ENCODE peak calls at places on chromosome 17, in nine cellular contexts. R is prostate gland; D is NCI-H1417 treated with DMSO at 0.1 percent for 48 hours; G is NCI-H2081 treated with DMSO at 0.1 percent for 48 hours; P is DMS 273 treated with DMSO at 0.1 percent for 48 hours; H is ELF-1; S is activated CD4-positive, alpha-beta T cell treated with anti-CD3 and anti-CD28 coated beads, Interleukin-2, amount 10 ng/mL, durations not matched to agents 24 days and 14 days; B is CD8-positive, alpha-beta T cell; F is EL. O is an unnamed sample.

GRCh38 chr17:41618341-41619161 is 5.8 kb downstream of the KRT17 start:
- DNase-seq in R (no peak), D (no peak), G (no peak), P (no peak), H (no peak), S (no peak), B (no peak), F (no peak), O (no peak)

GRCh38 chr17:77343031-77343866 is 202.5 kb downstream of the SEC14L1 start:
- DNase-seq in R (no peak), D (no peak), G (no peak), P (no peak), H (no peak), S (no peak), B (peak), F (no peak), O (no peak)

GRCh38 chr17:31321481-31321880 is at the start of gene EVI2A:
- DNase-seq in R (no peak), D (no peak), G (no peak), P (no peak), H (no peak), S (peak), B (peak), F (peak), O (peak)

GRCh38 chr17:72193395-72194106 is 72.7 kb downstream of the SOX9 start:
- DNase-seq in R (no peak), D (no peak), G (no peak), P (no peak), H (no peak), S (no peak), B (no peak), F (peak), O (peak)

GRCh38 chr17:19380551-19381284 is 2.4 kb downstream of the MAPK7 start:
- DNase-seq in R (no peak), D (no peak), G (no peak), P (no peak), H (no peak), S (no peak), B (no peak), F (no peak), O (no peak)

GRCh38 chr17:75904749-75905521 is at the start of gene MRPL38:
- DNase-seq in R (peak), D (peak), G (peak), P (peak), H (peak), S (peak), B (peak), F (peak), O (peak)

GRCh38 chr17:50608700-50609375 is 25.8 kb upstream of the ABCC3 start:
- DNase-seq in R (no peak), D (peak), G (no peak), P (peak), H (no peak), S (no peak), B (no peak), F (no peak), O (no peak)

GRCh38 chr17:83195330-83196087 is 116.1 kb downstream of the METRNL start:
- DNase-seq in R (peak), D (no peak), G (no peak), P (no peak), H (no peak), S (peak), B (no peak), F (peak), O (no peak)

GRCh38 chr17:82871776-82872561 is 32.1 kb upstream of the ZNF750 start:
- DNase-seq in R (no peak), D (no peak), G (no peak), P (no peak), H (no peak), S (no peak), B (no peak), F (no peak), O (no peak)

GRCh38 chr17:36884495-36885160 is 52.6 kb upstream of the LHX1 start:
- DNase-seq in R (no peak), D (no peak), G (no peak), P (no peak), H (no peak), S (no peak), B (no peak), F (no peak), O (no peak)

GRCh38 chr17:79374087-79374486 is 236.8 kb downstream of the RBFOX3 start:
- DNase-seq in R (no peak), D (no peak), G (no peak), P (no peak), H (no peak), S (no peak), B (no peak), F (no peak), O (no peak)

GRCh38 chr17:61401280-61402072 is 1.8 kb downstream of the TBX2 start:
- DNase-seq in R (no peak), D (no peak), G (no peak), P (no peak), H (peak), S (no peak), B (no peak), F (peak), O (peak)